ENCODE peak calls at places on chromosomes 7 and 10, in seven cellular contexts. Q is GOT3; R is DMS53; F is stimulated activated CD8-positive, alpha-beta memory T cell treated with anti-CD3 and anti-CD28 coated beads, Interleukin-12 subunit alpha, Interleukin-12 subunit beta, amount 100 ng/mL, for 1 hour; O is activated CD4-positive, alpha-beta T cell treated with anti-CD3 and anti-CD28 coated beads for 24 hours; B is activated effector memory CD4-positive, alpha-beta T cell treated with Interleukin-2 at 50 U/mL for 16 hours; Z is right lobe of liver. D is an unnamed sample.

GRCh38 chr10:30687698-30688213 is 58.2 kb upstream of the LYZL2 start:
- DNase-seq in O (peak), Q (peak), R (peak), F (peak), B (peak), Z (peak), D (peak)

GRCh38 chr10:4656576-4657194 is 169.3 kb upstream of the AKR1E2 start:
- DNase-seq in O (no peak), Z (peak), B (peak), Q (no peak), R (peak), F (peak), D (peak)

GRCh38 chr10:128537888-128538287 is 411.7 kb upstream of the MKI67 start:
- DNase-seq in O (no peak), R (no peak), F (no peak), B (no peak), Q (no peak), Z (no peak), D (no peak)

GRCh38 chr7:80127412-80128150 is 7.0 kb upstream of the GNAI1 start:
- DNase-seq in Q (no peak), R (peak), O (no peak), B (no peak), F (no peak), Z (no peak), D (no peak)

GRCh38 chr10:11609492-11610093 is 1.9 kb downstream of the USP6NL start:
- DNase-seq in O (no peak), Z (no peak), B (no peak), F (no peak), R (no peak), Q (no peak), D (peak)

GRCh38 chr10:58175990-58176910 is 91.4 kb downstream of the IPMK start:
- DNase-seq in F (no peak), Q (no peak), O (no peak), R (no peak), Z (no peak), B (no peak), D (peak)

GRCh38 chr7:20466425-20467125 is 135.9 kb downstream of the ITGB8 start:
- DNase-seq in Z (no peak), B (no peak), O (no peak), R (no peak), Q (no peak), F (no peak), D (no peak)

GRCh38 chr10:28375399-28376354 is 72.8 kb upstream of the MPP7 start:
- DNase-seq in B (no peak), F (no peak), Q (no peak), Z (no peak), O (no peak), R (peak), D (peak)

GRCh38 chr7:144436500-144436899 is 33.0 kb upstream of the NOBOX start:
- DNase-seq in R (no peak), Q (no peak), F (no peak), Z (no peak), B (no peak), O (no peak), D (peak)

GRCh38 chr7:157664034-157664433 is 327.2 kb downstream of the DNAJB6 start:
- DNase-seq in F (no peak), Z (no peak), R (no peak), B (no peak), Q (no peak), O (no peak), D (no peak)

GRCh38 chr10:22010973-22011408 is 7.5 kb upstream of the DNAJC1 start:
- DNase-seq in Z (no peak), F (no peak), B (no peak), R (peak), O (no peak), Q (no peak), D (peak)

GRCh38 chr7:112740667-112741066 is 49.5 kb downstream of the TMEM168 start:
- DNase-seq in Q (no peak), F (no peak), Z (no peak), B (no peak), R (no peak), O (no peak), D (no peak)

GRCh38 chr7:16836481-16836880 is 31.7 kb upstream of the AGR2 start:
- DNase-seq in R (no peak), B (no peak), Q (no peak), O (no peak), F (no peak), Z (no peak), D (no peak)

GRCh38 chr10:58385784-58386112 is 538 bp downstream of the TFAM start:
- DNase-seq in F (no peak), Z (peak), Q (no peak), O (peak), R (peak), B (no peak), D (peak)

GRCh38 chr7:33707427-33707826 is 197.9 kb upstream of the BMPER start:
- DNase-seq in F (no peak), Q (no peak), B (no peak), Z (no peak), O (no peak), R (no peak), D (no peak)

GRCh38 chr7:70569335-70569819 is 562.6 kb upstream of the GALNT17 start:
- DNase-seq in Z (no peak), R (no peak), Q (no peak), F (no peak), B (no peak), O (no peak), D (no peak)

GRCh38 chr10:74419491-74420466 is 268.8 kb downstream of the ADK start:
- DNase-seq in O (no peak), Z (no peak), B (no peak), F (peak), Q (no peak), R (peak), D (peak)

GRCh38 chr7:7956531-7957221 is 11.9 kb upstream of the GLCCI1 start:
- DNase-seq in O (no peak), F (no peak), Q (no peak), B (no peak), Z (no peak), R (peak), D (peak)

GRCh38 chr10:132201111-132201989 is 14.6 kb downstream of the DPYSL4 start:
- DNase-seq in R (no peak), Z (peak), Q (no peak), O (no peak), B (no peak), F (no peak), D (no peak)

GRCh38 chr7:2525931-2526630 is 6.5 kb downstream of the LFNG start:
- DNase-seq in F (no peak), Q (no peak), R (peak), O (no peak), B (no peak), Z (no peak), D (peak)

GRCh38 chr7:22361795-22362194 is 4.8 kb upstream of the RAPGEF5 start:
- DNase-seq in R (peak), F (no peak), Z (peak), Q (no peak), O (no peak), B (no peak), D (peak)

GRCh38 chr10:122468923-122469781 is 7.8 kb downstream of the HTRA1 start:
- DNase-seq in O (no peak), Z (no peak), R (peak), Q (peak), F (no peak), B (no peak), D (no peak)

GRCh38 chr7:45691155-45691656 is 117.0 kb downstream of the ADCY1 start:
- DNase-seq in B (no peak), Q (no peak), R (peak), O (no peak), F (no peak), Z (peak), D (no peak)

GRCh38 chr10:91758303-91759146 is 39.7 kb upstream of the TNKS2 start:
- DNase-seq in Z (no peak), R (peak), F (no peak), O (no peak), B (no peak), Q (no peak), D (peak)

GRCh38 chr7:158407581-158408331 is 179.9 kb downstream of the PTPRN2 start:
- DNase-seq in F (no peak), Q (no peak), Z (no peak), O (no peak), R (peak), B (no peak), D (peak)

GRCh38 chr7:24025094-24025493 is 258.9 kb upstream of the NPY start:
- DNase-seq in R (peak), Q (no peak), F (no peak), B (no peak), Z (no peak), O (no peak), D (no peak)

GRCh38 chr10:132477066-132477397 is 60.6 kb upstream of the INPP5A start:
- DNase-seq in B (no peak), Q (no peak), F (no peak), R (no peak), Z (no peak), O (no peak), D (no peak)